ENCODE peak calls at places on chromosomes 16 and 17, in seven cellular contexts. D is A549, P is cardiac muscle cell, S is PC-9, F is SK-N-SH, N is left lung, G is ovary. K is an unnamed sample. For H3K4me1 and H3K9me3, the result is how much of the 10 kb centered on the place peaks cover.

GRCh38 chr16:23504076-23504452 is 6.2 kb downstream of the GGA2 start:
- DNase-seq in D (no peak), P (peak), S (no peak), F (no peak), N (no peak), G (no peak), K (no peak)

GRCh38 chr16:21166561-21166961 is 8.1 kb downstream of the LDAF1 start:
- DNase-seq in D (no peak), P (no peak), S (no peak), F (no peak), N (no peak), G (no peak), K (no peak)

GRCh38 chr17:45335721-45336120 is 18.9 kb upstream of the MAP3K14 start:
- DNase-seq in D (no peak), P (no peak), S (no peak), F (no peak), N (no peak), G (no peak), K (no peak)

GRCh38 chr16:67964477-67965131 is 3.8 kb downstream of the SLC12A4 start:
- DNase-seq in D (no peak), P (no peak), S (no peak), F (no peak), N (no peak), G (no peak), K (no peak)

GRCh38 chr17:12522743-12523181 is 142.9 kb upstream of the MYOCD start:
- DNase-seq in D (peak), P (peak), S (no peak), F (no peak), N (no peak), G (peak), K (no peak)

GRCh38 chr17:57676543-57676942 is 68.6 kb downstream of the CCDC182 start:
- DNase-seq in D (no peak), P (no peak), S (no peak), F (no peak), N (no peak), G (no peak), K (no peak)

GRCh38 chr16:31880322-31880979 is 6.8 kb downstream of the ZNF267 start:
- DNase-seq in D (no peak), P (peak), S (no peak), F (no peak), N (no peak), G (no peak), K (no peak)

GRCh38 chr17:48954300-48954755 is 9.7 kb upstream of the SNF8 start:
- DNase-seq in D (peak), P (peak), S (peak), F (no peak), N (no peak), G (no peak), K (peak)

GRCh38 chr16:89565506-89566372 is 5.3 kb downstream of the RPL13 start:
- DNase-seq in D (peak), P (peak), S (peak), F (peak), N (peak), G (peak), K (peak)

GRCh38 chr17:42107597-42108576 is 4.6 kb downstream of the DHX58 start:
- DNase-seq in D (peak), P (peak), S (no peak), F (peak), N (peak), G (no peak), K (peak)

GRCh38 chr16:60815033-60815432 is 1221.2 kb downstream of the CDH8 start:
- DNase-seq in D (no peak), P (no peak), S (no peak), F (no peak), N (no peak), G (no peak), K (no peak)

GRCh38 chr17:59257101-59257500 is 36.8 kb downstream of the GDPD1 start:
- DNase-seq in D (no peak), P (no peak), S (no peak), F (no peak), N (no peak), G (no peak), K (no peak)

GRCh38 chr17:43359469-43360105 is 39.2 kb upstream of the ARL4D start:
- DNase-seq in D (no peak), P (no peak), S (no peak), F (no peak), N (no peak), G (peak), K (no peak)

GRCh38 chr17:34869636-34870035 is 91.6 kb downstream of the CCT6B start:
- DNase-seq in D (no peak), P (no peak), S (no peak), F (no peak), N (no peak), G (no peak), K (no peak)

GRCh38 chr17:27403480-27404005 is 52.7 kb upstream of the KSR1 start:
- DNase-seq in D (no peak), P (peak), S (no peak), F (no peak), N (no peak), G (no peak), K (no peak)

GRCh38 chr17:44071772-44072171 is 1.2 kb downstream of the G6PC3 start:
- DNase-seq in D (no peak), P (no peak), S (peak), F (no peak), N (no peak), G (no peak), K (no peak)

GRCh38 chr17:72192409-72193192 is 71.8 kb downstream of the SOX9 start:
- DNase-seq in D (no peak), P (peak), S (no peak), F (no peak), N (no peak), G (peak), K (no peak)

GRCh38 chr16:28610595-28611270 is 889 bp upstream of the SULT1A1 start:
- DNase-seq in D (no peak), P (no peak), S (no peak), F (no peak), N (no peak), G (no peak), K (no peak)

GRCh38 chr17:34171245-34171818 is 83.8 kb upstream of the CCL2 start:
- DNase-seq in D (peak), P (peak), S (peak), F (peak), N (no peak), G (peak), K (peak)

GRCh38 chr17:29149431-29150064 is 30.6 kb downstream of the MYO18A start:
- DNase-seq in D (no peak), P (peak), S (no peak), F (no peak), N (no peak), G (peak), K (no peak)

GRCh38 chr17:56699186-56699895 is 105.8 kb downstream of the NOG start:
- DNase-seq in D (peak), P (peak), S (peak), F (peak), N (peak), G (no peak), K (no peak)

GRCh38 chr17:19652595-19652994 is 4.0 kb downstream of the ALDH3A2 start:
- DNase-seq in D (no peak), P (peak), S (no peak), F (no peak), N (no peak), G (no peak), K (no peak)

GRCh38 chr16:27515874-27516353 is 33.8 kb downstream of the GTF3C1 start:
- DNase-seq in D (peak), P (peak), S (peak), F (peak), N (no peak), G (no peak), K (peak)

GRCh38 chr16:35011-35775 is 18.2 kb downstream of the POLR3K start:
- DNase-seq in D (no peak), P (no peak), S (no peak), F (no peak), N (peak), G (no peak), K (no peak)

GRCh38 chr17:32742686-32743538 is 134.0 kb downstream of the MYO1D start:
- DNase-seq in D (no peak), P (no peak), S (no peak), F (no peak), N (no peak), G (no peak), K (no peak)

GRCh38 chr17:42428141-42428944 is 5.3 kb upstream of the CAVIN1 start:
- DNase-seq in D (peak), P (peak), S (peak), F (peak), N (no peak), G (peak), K (peak)

GRCh38 chr17:8960325-8961144 is 5.0 kb downstream of the PIK3R5 start:
- DNase-seq in D (no peak), P (no peak), S (no peak), F (no peak), N (no peak), G (no peak), K (no peak)

GRCh38 chr16:12113581-12114375 is 137.2 kb downstream of the SNX29 start:
- DNase-seq in D (no peak), P (no peak), S (no peak), F (peak), N (no peak), G (no peak), K (no peak)

GRCh38 chr16:88045820-88046303 is 94.6 kb downstream of the BANP start:
- DNase-seq in D (no peak), P (no peak), S (no peak), F (no peak), N (peak), G (no peak), K (no peak)

GRCh38 chr16:1772908-1773702 is at the start of gene MRPS34:
- DNase-seq in D (peak), P (peak), S (peak), F (peak), N (peak), G (peak), K (peak)

GRCh38 chr17:37818689-37819088 is 73.8 kb upstream of the HNF1B start:
- DNase-seq in D (no peak), P (no peak), S (peak), F (no peak), N (no peak), G (no peak), K (no peak)

GRCh38 chr17:37815516-37815915 is 70.7 kb upstream of the HNF1B start:
- DNase-seq in D (no peak), P (no peak), S (no peak), F (no peak), N (no peak), G (no peak), K (no peak)

GRCh38 chr17:37813753-37814152 is 68.9 kb upstream of the HNF1B start:
- DNase-seq in D (peak), P (no peak), S (no peak), F (no peak), N (no peak), G (no peak), K (no peak)

GRCh38 chr17:37820313-37821024 is 75.6 kb upstream of the HNF1B start:
- DNase-seq in D (no peak), P (no peak), S (no peak), F (no peak), N (no peak), G (no peak), K (no peak)

DNA sequence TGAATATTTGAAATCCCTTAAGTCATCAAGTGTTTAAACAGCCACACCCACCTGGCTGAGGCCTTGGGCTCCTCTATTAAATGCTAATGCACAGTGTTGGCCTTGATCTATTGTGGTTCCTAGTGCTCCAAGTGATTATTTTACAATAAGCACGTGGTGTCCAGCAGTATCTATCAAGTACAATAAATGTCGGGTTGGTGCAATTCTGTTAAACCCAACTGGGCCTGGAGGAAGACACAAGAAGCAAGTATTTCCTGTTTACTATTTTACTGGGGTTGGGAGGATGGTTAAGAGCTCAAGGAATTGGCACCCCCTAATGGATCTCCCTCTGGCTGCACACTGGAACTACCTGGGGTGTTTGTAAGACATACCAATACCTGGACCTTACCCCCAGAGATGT is 72.1 kb upstream of the HNF1B start:
- DNase-seq in D (no peak), P (no peak), S (no peak), F (no peak), N (no peak), G (no peak), K (no peak)
- TF ChIP-seq CTCF in D (no peak), P (no peak), S (no peak), F (no peak), N (no peak), G (no peak), K (no peak)

DNA sequence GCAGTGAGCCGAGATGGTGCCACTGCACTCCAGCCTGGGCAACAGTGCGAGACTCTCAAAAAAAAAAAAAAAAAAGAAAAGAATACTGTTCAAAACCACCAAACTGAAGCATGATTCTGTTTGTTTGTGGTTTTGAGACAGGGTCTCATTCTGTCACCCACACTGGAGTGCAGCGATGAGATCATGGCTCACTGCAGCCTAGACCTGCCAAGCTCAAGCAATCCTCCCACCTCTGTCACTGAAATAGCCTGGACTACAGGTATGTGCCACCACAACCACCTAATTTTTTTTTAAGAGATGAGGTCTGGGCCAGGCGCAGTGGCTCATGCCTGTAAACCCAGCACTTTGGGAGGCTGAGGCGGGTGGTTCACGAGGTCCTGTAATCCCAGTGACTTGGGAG is 4.3 kb downstream of the SUMO2 start:
- DNase-seq in D (no peak), P (no peak), S (no peak), F (no peak), N (no peak), G (no peak), K (no peak)
- H3K4me1 ChIP-seq in D (under half), P (under half), S (under half), F (under half), N (under half), G (under half), K (under half)

GRCh38 chr17:22514767-22515320 is 822.5 kb downstream of the KCNJ18 start:
- DNase-seq in D (no peak), P (no peak), S (no peak), F (no peak), N (no peak), G (no peak), K (no peak)
- H3K9me3 ChIP-seq in D (under half), P (under half), S (under half), F (under half), N (under half), G (under half), K (under half)

DNA sequence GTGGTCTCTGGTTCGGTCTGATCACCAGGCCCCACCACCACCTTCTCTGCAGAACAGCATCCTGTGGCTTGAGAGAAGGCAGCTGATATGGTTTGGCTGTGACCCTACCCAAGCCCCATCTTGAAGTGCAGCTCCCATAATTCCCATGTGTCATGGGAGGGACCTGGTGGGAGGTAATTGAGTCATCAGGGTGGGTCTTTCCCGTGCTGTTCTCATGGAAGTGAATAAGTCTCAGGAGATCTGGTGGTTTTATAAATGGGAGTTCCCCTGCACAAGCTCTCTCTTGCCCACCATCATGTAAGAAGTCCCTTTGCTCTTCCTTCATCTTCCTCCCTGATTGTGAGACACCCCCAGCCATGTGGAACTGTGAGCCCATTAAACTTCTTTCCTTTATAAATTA is 352.3 kb upstream of the CDH5 start:
- DNase-seq in D (no peak), P (no peak), S (no peak), F (no peak), N (no peak), G (no peak), K (no peak)
- TF ChIP-seq CTCF in D (no peak), P (no peak), S (no peak), F (no peak), N (no peak), G (no peak), K (no peak)

DNA sequence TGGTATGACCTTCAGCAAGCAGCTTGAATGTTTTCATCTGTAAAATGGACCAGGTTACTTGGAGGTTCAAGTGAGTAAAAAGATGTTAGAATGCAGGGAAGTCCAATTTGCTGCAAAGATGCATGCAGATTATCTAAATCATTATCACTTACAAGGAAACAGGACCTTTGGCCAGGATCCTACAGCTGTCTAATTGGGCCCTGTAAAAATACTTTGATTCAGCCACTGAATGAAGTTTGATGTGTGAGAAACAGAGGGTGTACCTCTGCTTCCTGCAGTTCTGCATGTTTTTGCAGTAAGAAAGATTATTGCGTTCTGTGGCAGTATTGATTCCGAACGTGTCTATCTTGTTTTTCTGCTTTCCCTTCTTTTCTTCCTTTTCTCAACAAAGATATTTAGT is 10.2 kb downstream of the CDH13 start:
- DNase-seq in D (no peak), P (no peak), S (no peak), F (no peak), N (no peak), G (no peak), K (no peak)
- H3K4me1 ChIP-seq in D (under half), P (under half), S (under half), F (under half), N (under half), G (under half), K (under half)